ENCODE peak calls at places on chromosomes 12 and 14, in seven cellular contexts. U is MM.1S, I is fibroblast of lung, A is SK-N-SH, Z is neuronal stem cell, M is neural progenitor cell, V is mammary epithelial cell. C is an unnamed sample.

GRCh38 chr12:59615392-59616165 is 19.8 kb downstream of the SLC16A7 start:
- DNase-seq in V (no peak), I (no peak), U (no peak), M (no peak), Z (no peak), A (no peak), C (no peak)

GRCh38 chr14:94761348-94761998 is 8.4 kb downstream of the GSC start:
- DNase-seq in M (no peak), U (no peak), V (no peak), Z (no peak), A (no peak), I (no peak), C (no peak)

GRCh38 chr14:20775043-20775442 is 6.0 kb upstream of the RNASE6 start:
- DNase-seq in V (no peak), U (no peak), M (no peak), I (no peak), A (no peak), Z (no peak), C (no peak)

GRCh38 chr12:91138337-91138905 is 27.1 kb upstream of the LUM start:
- DNase-seq in I (peak; percentile 23), V (no peak), U (no peak), A (peak; percentile 12), M (peak; percentile 14), Z (no peak), C (peak; percentile 57)

GRCh38 chr12:4432878-4433820 is 12.5 kb downstream of the FGF6 start:
- DNase-seq in Z (no peak), M (no peak), A (no peak), U (no peak), V (no peak), I (no peak), C (no peak)

GRCh38 chr12:25384038-25384953 is 133.6 kb upstream of the KRAS start:
- DNase-seq in U (no peak), I (no peak), Z (no peak), M (no peak), V (no peak), A (no peak), C (no peak)

GRCh38 chr12:96395236-96395635 is 5.0 kb downstream of the CDK17 start:
- DNase-seq in U (no peak), I (peak; percentile 23), M (no peak), V (no peak), A (no peak), Z (no peak), C (no peak)

GRCh38 chr12:28265435-28266042 is 75.3 kb downstream of the CCDC91 start:
- DNase-seq in Z (no peak), A (no peak), M (no peak), U (no peak), I (peak; percentile 35), V (no peak), C (no peak)

GRCh38 chr14:90508536-90509254 is 111.9 kb downstream of the CALM1 start:
- DNase-seq in A (no peak), Z (no peak), I (no peak), M (no peak), V (peak; percentile 31), U (no peak), C (no peak)

GRCh38 chr14:76500011-76500410 is 124.1 kb downstream of the ESRRB start:
- DNase-seq in V (no peak), M (no peak), A (no peak), U (no peak), Z (no peak), I (peak; percentile 62), C (no peak)

GRCh38 chr14:93045211-93045674 is 70.5 kb downstream of the ITPK1 start:
- DNase-seq in M (peak; percentile 86), I (peak; percentile 13), V (no peak), Z (peak; percentile 60), U (no peak), A (no peak), C (no peak)

GRCh38 chr14:45807187-45807586 is 554.2 kb upstream of the MIS18BP1 start:
- DNase-seq in U (no peak), V (no peak), M (no peak), I (no peak), A (no peak), Z (no peak), C (no peak)

GRCh38 chr14:96088131-96088880 is 49.1 kb downstream of the C14orf132 start:
- DNase-seq in M (no peak), U (no peak), Z (no peak), V (no peak), A (no peak), I (no peak), C (no peak)

GRCh38 chr14:101903111-101903561 is 61.2 kb upstream of the DYNC1H1 start:
- DNase-seq in Z (no peak), U (no peak), V (no peak), I (no peak), A (no peak), M (no peak), C (no peak)

GRCh38 chr14:73457935-73458218 is 469 bp downstream of the NUMB start:
- DNase-seq in Z (no peak), A (peak; percentile 47), M (no peak), U (no peak), V (peak; percentile 31), I (no peak), C (no peak)

GRCh38 chr12:68572650-68573049 is 38.0 kb upstream of the RAP1B start:
- DNase-seq in I (peak; percentile 68), V (no peak), M (no peak), Z (no peak), U (no peak), A (no peak), C (no peak)

GRCh38 chr14:69980457-69981414 is 101.5 kb downstream of the SMOC1 start:
- DNase-seq in I (no peak), Z (peak; percentile 38), A (no peak), U (no peak), M (peak; percentile 62), V (peak; percentile 93), C (no peak)

GRCh38 chr14:68309631-68310030 is 483.2 kb downstream of the ZFP36L1 start:
- DNase-seq in I (no peak), Z (no peak), M (no peak), V (peak; percentile 8), U (no peak), A (no peak), C (no peak)

GRCh38 chr12:48787791-48788521 is 933 bp downstream of the ADCY6 start:
- DNase-seq in A (peak; percentile 46), U (no peak), M (peak; percentile 16), I (no peak), Z (no peak), V (no peak), C (peak; percentile 47)

DNA sequence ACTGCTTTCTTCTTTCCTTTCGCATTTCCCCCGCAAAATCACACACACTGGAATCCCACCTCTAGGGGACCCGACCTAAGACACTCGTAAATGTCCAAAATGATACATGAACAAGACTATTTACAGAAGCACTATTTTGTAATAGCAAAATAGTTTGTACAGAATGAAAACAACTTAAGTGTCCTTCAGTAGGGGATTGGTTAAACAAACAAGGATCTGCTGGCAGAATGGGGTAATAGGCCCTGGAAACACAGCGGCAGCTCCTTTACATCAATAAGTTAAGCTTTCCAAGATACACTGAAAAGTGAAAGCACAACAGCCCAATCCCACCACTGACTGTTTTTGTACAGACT is 48.8 kb downstream of the LTBP2 start:
- DNase-seq in V (no peak), Z (no peak), M (no peak), U (no peak), A (no peak), I (no peak), C (peak; percentile 78)
- H3K9ac ChIP-seq in V (no peak overlapping the region), Z (no peak overlapping the region), M (no peak overlapping the region), U (no peak overlapping the region), A (no peak overlapping the region), I (no peak overlapping the region), C (peak overlapping the region; percentile 54)

DNA sequence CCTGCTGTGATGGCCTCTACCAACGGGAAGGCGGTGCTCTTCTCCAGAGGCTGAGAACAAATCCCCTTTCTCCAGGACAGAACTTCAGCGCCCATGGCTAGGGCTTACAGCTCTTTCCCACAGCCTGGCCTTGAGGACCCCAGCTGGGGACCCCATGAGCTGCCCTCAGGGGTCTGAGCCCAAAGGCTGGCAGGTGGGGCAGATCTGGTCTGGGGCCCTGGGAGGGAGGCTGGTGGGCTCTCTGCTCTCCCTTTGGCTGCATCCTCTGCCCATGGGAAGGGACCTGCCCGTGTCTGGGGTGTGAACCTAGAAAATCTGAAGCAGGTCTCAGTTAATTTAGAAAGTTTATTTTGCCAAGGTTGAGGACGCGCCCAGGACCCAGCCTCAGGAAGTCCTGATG is 322.1 kb downstream of the ADGRD1 start:
- DNase-seq in V (no peak), M (no peak), A (no peak), Z (no peak), I (no peak), U (no peak), C (no peak)
- H3K9me3 ChIP-seq in V (peaks cover 19% of the 10 kb centered on the region), M (no peaks in the 10 kb centered on the region), A (no peaks in the 10 kb centered on the region), Z (no peaks in the 10 kb centered on the region), I (no peaks in the 10 kb centered on the region), U (no peaks in the 10 kb centered on the region), C (no peaks in the 10 kb centered on the region)

GRCh38 chr12:132271755-132272092 is 57.7 kb downstream of the GALNT9 start:
- DNase-seq in U (no peak), A (no peak), I (no peak), M (no peak), Z (no peak), V (no peak), C (no peak)
- H3K27me3 ChIP-seq in U (peaks cover 8% of the 10 kb centered on the region), A (peaks cover 100% of the 10 kb centered on the region), I (peaks cover 4% of the 10 kb centered on the region), M (peaks cover 47% of the 10 kb centered on the region), Z (peaks cover 51% of the 10 kb centered on the region), V (no peaks in the 10 kb centered on the region), C (peaks cover 84% of the 10 kb centered on the region)

GRCh38 chr12:46770501-46771183 is 55.2 kb downstream of the SLC38A4 start:
- DNase-seq in U (no peak), Z (peak; percentile 20), V (no peak), M (peak; percentile 69), A (no peak), I (peak; percentile 53), C (peak; percentile 79)
- H3K9ac ChIP-seq in U (no peak overlapping the region), Z (no peak overlapping the region), V (no peak overlapping the region), M (no peak overlapping the region), A (peak overlapping the region; percentile 32), I (no peak overlapping the region), C (peak overlapping the region; percentile 84)

GRCh38 chr12:133234971-133235370 is 706 bp downstream of the ANHX start:
- DNase-seq in Z (no peak), M (no peak), V (no peak), A (peak; percentile 9), I (no peak), U (no peak), C (no peak)

GRCh38 chr12:133236556-133236955 is 879 bp upstream of the ANHX start:
- DNase-seq in M (no peak), U (no peak), I (no peak), A (no peak), Z (no peak), V (no peak), C (no peak)

GRCh38 chr12:133233993-133234564 is 1.6 kb downstream of the ANHX start:
- DNase-seq in I (no peak), U (no peak), A (no peak), M (no peak), V (no peak), Z (no peak), C (no peak)

GRCh38 chr12:133235401-133236112 is at the start of gene ANHX:
- DNase-seq in V (no peak), A (peak; percentile 27), U (no peak), I (no peak), M (no peak), Z (no peak), C (no peak)

GRCh38 chr12:133236144-133236543 is 467 bp upstream of the ANHX start:
- DNase-seq in A (no peak), Z (no peak), U (no peak), I (no peak), M (no peak), V (no peak), C (no peak)
- H3K9me3 ChIP-seq in A (no peaks in the 10 kb centered on the region), Z (peaks cover 53% of the 10 kb centered on the region), U (no peaks in the 10 kb centered on the region), I (no peaks in the 10 kb centered on the region), M (peaks cover 8% of the 10 kb centered on the region), V (peaks cover 50% of the 10 kb centered on the region), C (peaks cover 5% of the 10 kb centered on the region)

GRCh38 chr12:112590281-112590680 is 171.5 kb downstream of the PTPN11 start:
- DNase-seq in A (no peak), M (no peak), Z (no peak), I (no peak), U (no peak), V (no peak), C (no peak)
- H3K27me3 ChIP-seq in A (no peaks in the 10 kb centered on the region), M (peaks cover 97% of the 10 kb centered on the region), Z (no peaks in the 10 kb centered on the region), I (no peaks in the 10 kb centered on the region), U (no peaks in the 10 kb centered on the region), V (no peaks in the 10 kb centered on the region), C (peaks cover 7% of the 10 kb centered on the region)